ENCODE peak calls at places on chromosomes 5 and 9, in four cellular contexts. A, M, U and K are unnamed samples.

GRCh38 chr5:137629646-137630045 is 106.2 kb downstream of the KLHL3 start:
- DNase-seq in A (peak; percentile 40), M (peak; percentile 29), U (no peak), K (no peak)

GRCh38 chr5:172795401-172795977 is 24.5 kb upstream of the DUSP1 start:
- DNase-seq in A (peak; percentile 75), M (peak; percentile 31), U (no peak), K (no peak)

GRCh38 chr5:61423487-61424157 is 91.6 kb downstream of the ZSWIM6 start:
- DNase-seq in A (no peak), M (no peak), U (no peak), K (no peak)

GRCh38 chr5:80125962-80126480 is 90.9 kb downstream of the THBS4 start:
- DNase-seq in A (no peak), M (no peak), U (no peak), K (no peak)

GRCh38 chr9:91558879-91559278 is 135.2 kb upstream of the NFIL3 start:
- DNase-seq in A (no peak), M (no peak), U (no peak), K (no peak)

GRCh38 chr5:148033138-148033537 is 30.6 kb upstream of the SPINK5 start:
- DNase-seq in A (no peak), M (no peak), U (no peak), K (no peak)

GRCh38 chr9:133691191-133691590 is 47.0 kb downstream of the SARDH start:
- DNase-seq in A (peak; percentile 8), M (no peak), U (no peak), K (no peak)

GRCh38 chr5:127299678-127300077 is 9.1 kb downstream of the MEGF10 start:
- DNase-seq in A (no peak), M (no peak), U (no peak), K (no peak)

GRCh38 chr5:62082370-62082778 is 223.6 kb upstream of the KIF2A start:
- DNase-seq in A (no peak), M (no peak), U (no peak), K (no peak)

GRCh38 chr9:124782661-124783574 is 6.0 kb downstream of the OLFML2A start:
- DNase-seq in A (no peak), M (no peak), U (no peak), K (no peak)

GRCh38 chr5:32507738-32508434 is 63.3 kb upstream of the ZFR start:
- DNase-seq in A (no peak), M (no peak), U (no peak), K (no peak)